ENCODE peak calls at places on chromosomes 7 and 10, in ten cellular contexts. H is activated T-cell treated with anti-CD3 and anti-CD28 coated beads, Interleukin-2, amount 50 U/mL, for 1 hour; V is stimulated activated CD4-positive, alpha-beta T cell treated with anti-CD3 and anti-CD28 coated beads, Interleukin-4, amount 100 ng/mL, for 48 hours; W is GM04503; S is NCI-H460; P is WTC11; Z is Calu3; J is RWPE1; A is amniotic stem cell; G is Right ventricle myocardium superior. D is an unnamed sample.

GRCh38 chr10:120455606-120456005 is 1.4 kb upstream of the PLPP4 start:
- DNase-seq in W (no peak), H (no peak), Z (no peak), S (no peak), V (no peak), G (no peak), J (no peak), P (no peak), A (no peak), D (no peak)

GRCh38 chr7:56287429-56288138 is 171.4 kb upstream of the NUPR2 start:
- DNase-seq in H (no peak), P (no peak), Z (no peak), G (no peak), A (no peak), W (no peak), S (no peak), J (no peak), V (no peak), D (no peak)

GRCh38 chr7:38186593-38187314 is 8.7 kb downstream of the STARD3NL start:
- DNase-seq in H (no peak), V (no peak), S (no peak), G (no peak), Z (no peak), W (peak), A (no peak), J (peak), P (no peak), D (no peak)

GRCh38 chr10:121285797-121286196 is 312.4 kb downstream of the FGFR2 start:
- DNase-seq in V (no peak), H (no peak), A (no peak), W (no peak), S (no peak), P (no peak), J (no peak), G (no peak), Z (no peak), D (no peak)

GRCh38 chr7:56115852-56116538 is at the start of gene NUPR2:
- DNase-seq in A (no peak), W (no peak), H (no peak), J (no peak), V (no peak), G (no peak), S (no peak), P (no peak), Z (no peak), D (no peak)

GRCh38 chr7:4871930-4872675 is 10.3 kb upstream of the PAPOLB start:
- DNase-seq in G (no peak), A (no peak), V (no peak), S (no peak), Z (no peak), P (no peak), J (no peak), H (no peak), W (no peak), D (no peak)

GRCh38 chr10:75450654-75451419 is 19.4 kb downstream of the LRMDA start:
- DNase-seq in J (no peak), P (no peak), S (no peak), H (no peak), G (no peak), V (no peak), A (no peak), Z (no peak), W (no peak), D (no peak)

GRCh38 chr7:140404565-140405080 is 765 bp downstream of the RAB19 start:
- DNase-seq in J (no peak), V (no peak), H (no peak), S (no peak), Z (no peak), P (no peak), W (no peak), G (no peak), A (no peak), D (no peak)

GRCh38 chr10:88987243-88987726 is 3.3 kb upstream of the FAS start:
- DNase-seq in A (no peak), H (no peak), V (no peak), P (no peak), G (no peak), Z (no peak), J (no peak), W (no peak), S (no peak), D (no peak)

GRCh38 chr10:48683893-48684292 is 780 bp upstream of the WDFY4 start:
- DNase-seq in Z (no peak), V (no peak), W (no peak), S (no peak), G (no peak), H (no peak), P (no peak), A (no peak), J (no peak), D (no peak)

GRCh38 chr7:97179454-97180104 is 62.1 kb downstream of the SDHAF3 start:
- DNase-seq in W (no peak), S (peak), V (peak), P (peak), J (peak), Z (peak), A (peak), G (no peak), H (no peak), D (peak)

GRCh38 chr10:2978111-2978510 is 89.2 kb upstream of the PFKP start:
- DNase-seq in Z (no peak), G (no peak), A (no peak), P (no peak), V (no peak), H (no peak), W (no peak), S (peak), J (peak), D (no peak)

GRCh38 chr10:13271552-13272163 is 28.2 kb downstream of the PHYH start:
- DNase-seq in W (no peak), H (peak), J (no peak), A (no peak), P (peak), G (peak), V (peak), S (peak), Z (peak), D (peak)

GRCh38 chr7:51344406-51344805 is 27.8 kb upstream of the COBL start:
- DNase-seq in H (no peak), G (no peak), A (no peak), S (no peak), V (no peak), W (no peak), Z (peak), P (no peak), J (peak), D (no peak)

GRCh38 chr7:157391036-157391710 is 54.4 kb downstream of the DNAJB6 start:
- DNase-seq in S (no peak), A (no peak), P (no peak), W (no peak), J (no peak), H (peak), G (no peak), Z (no peak), V (no peak), D (no peak)

GRCh38 chr10:109405338-109405737 is 518.0 kb downstream of the XPNPEP1 start:
- DNase-seq in H (no peak), A (no peak), Z (no peak), P (no peak), J (no peak), V (no peak), W (no peak), S (no peak), G (no peak), D (no peak)

GRCh38 chr7:15485431-15485830 is 76.4 kb downstream of the AGMO start:
- DNase-seq in P (no peak), G (no peak), V (no peak), J (no peak), W (no peak), H (no peak), A (no peak), S (no peak), Z (no peak), D (no peak)

GRCh38 chr10:1489801-1490200 is 247.5 kb downstream of the ADARB2 start:
- DNase-seq in Z (no peak), P (no peak), A (no peak), H (no peak), G (no peak), W (no peak), V (no peak), J (no peak), S (no peak), D (no peak)

D was measured in stimulated activated effector memory CD8-positive, alpha-beta T cell treated with anti-CD3 and anti-CD28 coated beads, Interleukin-12 subunit alpha, Interleukin-12 subunit beta, amount 100 ng/mL, for 72 hours.